ENCODE peak calls at places on chromosomes 7 and 10, in ten cellular contexts. One of them, this sample, is unnamed.

GRCh38 chr7:51139796-51140195 is 176.8 kb downstream of the COBL start:
- DNase-seq in stimulated activated CD4-positive, alpha-beta T cell treated with anti-CD3 and anti-CD28 coated beads, Interleukin-12 subunit alpha, Interleukin-12 subunit beta, amount 100 ng/mL, for 4 hours: no peak
- DNase-seq in activated T-cell treated with anti-CD3 and anti-CD28 coated beads for 1 hour: no peak
- DNase-seq in stomach: no peak
- DNase-seq in CD8-positive, alpha-beta T cell: no peak
- DNase-seq in activated effector memory CD4-positive, alpha-beta T cell treated with Interleukin-2 at 50 U/mL for 16 hours: no peak
- DNase-seq in EL: peak
- DNase-seq in cardiac muscle cell: no peak
- DNase-seq in ovary: no peak
- DNase-seq in NAMALWA: no peak
- DNase-seq in this sample: no peak

GRCh38 chr10:8444630-8445029 is 390.1 kb downstream of the GATA3 start:
- DNase-seq in cardiac muscle cell: peak
- DNase-seq in NAMALWA: no peak
- DNase-seq in activated T-cell treated with anti-CD3 and anti-CD28 coated beads for 1 hour: peak
- DNase-seq in CD8-positive, alpha-beta T cell: peak
- DNase-seq in stimulated activated CD4-positive, alpha-beta T cell treated with anti-CD3 and anti-CD28 coated beads, Interleukin-12 subunit alpha, Interleukin-12 subunit beta, amount 100 ng/mL, for 4 hours: peak
- DNase-seq in activated effector memory CD4-positive, alpha-beta T cell treated with Interleukin-2 at 50 U/mL for 16 hours: no peak
- DNase-seq in stomach: no peak
- DNase-seq in EL: no peak
- DNase-seq in ovary: no peak
- DNase-seq in this sample: peak

GRCh38 chr10:60733189-60733815 is 45.0 kb upstream of the CDK1 start:
- DNase-seq in CD8-positive, alpha-beta T cell: no peak
- DNase-seq in cardiac muscle cell: peak
- DNase-seq in stimulated activated CD4-positive, alpha-beta T cell treated with anti-CD3 and anti-CD28 coated beads, Interleukin-12 subunit alpha, Interleukin-12 subunit beta, amount 100 ng/mL, for 4 hours: peak
- DNase-seq in activated T-cell treated with anti-CD3 and anti-CD28 coated beads for 1 hour: peak
- DNase-seq in stomach: peak
- DNase-seq in activated effector memory CD4-positive, alpha-beta T cell treated with Interleukin-2 at 50 U/mL for 16 hours: peak
- DNase-seq in ovary: peak
- DNase-seq in NAMALWA: no peak
- DNase-seq in EL: peak
- DNase-seq in this sample: peak

GRCh38 chr10:85851300-85851699 is 515.3 kb downstream of the GRID1 start:
- DNase-seq in stimulated activated CD4-positive, alpha-beta T cell treated with anti-CD3 and anti-CD28 coated beads, Interleukin-12 subunit alpha, Interleukin-12 subunit beta, amount 100 ng/mL, for 4 hours: no peak
- DNase-seq in NAMALWA: no peak
- DNase-seq in activated T-cell treated with anti-CD3 and anti-CD28 coated beads for 1 hour: no peak
- DNase-seq in stomach: no peak
- DNase-seq in cardiac muscle cell: peak
- DNase-seq in activated effector memory CD4-positive, alpha-beta T cell treated with Interleukin-2 at 50 U/mL for 16 hours: no peak
- DNase-seq in ovary: no peak
- DNase-seq in CD8-positive, alpha-beta T cell: no peak
- DNase-seq in EL: peak
- DNase-seq in this sample: no peak

GRCh38 chr10:48608279-48608681 is 3.4 kb upstream of the ARHGAP22 start:
- DNase-seq in ovary: no peak
- DNase-seq in activated effector memory CD4-positive, alpha-beta T cell treated with Interleukin-2 at 50 U/mL for 16 hours: no peak
- DNase-seq in activated T-cell treated with anti-CD3 and anti-CD28 coated beads for 1 hour: peak
- DNase-seq in cardiac muscle cell: peak
- DNase-seq in stomach: peak
- DNase-seq in stimulated activated CD4-positive, alpha-beta T cell treated with anti-CD3 and anti-CD28 coated beads, Interleukin-12 subunit alpha, Interleukin-12 subunit beta, amount 100 ng/mL, for 4 hours: peak
- DNase-seq in EL: peak
- DNase-seq in CD8-positive, alpha-beta T cell: no peak
- DNase-seq in NAMALWA: peak
- DNase-seq in this sample: no peak

GRCh38 chr10:109650228-109650627 is 273.1 kb downstream of the XPNPEP1 start:
- DNase-seq in ovary: no peak
- DNase-seq in CD8-positive, alpha-beta T cell: no peak
- DNase-seq in EL: no peak
- DNase-seq in cardiac muscle cell: no peak
- DNase-seq in activated T-cell treated with anti-CD3 and anti-CD28 coated beads for 1 hour: no peak
- DNase-seq in stomach: no peak
- DNase-seq in NAMALWA: no peak
- DNase-seq in stimulated activated CD4-positive, alpha-beta T cell treated with anti-CD3 and anti-CD28 coated beads, Interleukin-12 subunit alpha, Interleukin-12 subunit beta, amount 100 ng/mL, for 4 hours: no peak
- DNase-seq in activated effector memory CD4-positive, alpha-beta T cell treated with Interleukin-2 at 50 U/mL for 16 hours: no peak
- DNase-seq in this sample: no peak

GRCh38 chr10:13668126-13668525 is 81.4 kb downstream of the PRPF18 start:
- DNase-seq in activated effector memory CD4-positive, alpha-beta T cell treated with Interleukin-2 at 50 U/mL for 16 hours: no peak
- DNase-seq in CD8-positive, alpha-beta T cell: no peak
- DNase-seq in stomach: no peak
- DNase-seq in activated T-cell treated with anti-CD3 and anti-CD28 coated beads for 1 hour: no peak
- DNase-seq in cardiac muscle cell: no peak
- DNase-seq in stimulated activated CD4-positive, alpha-beta T cell treated with anti-CD3 and anti-CD28 coated beads, Interleukin-12 subunit alpha, Interleukin-12 subunit beta, amount 100 ng/mL, for 4 hours: no peak
- DNase-seq in NAMALWA: no peak
- DNase-seq in EL: no peak
- DNase-seq in ovary: no peak
- DNase-seq in this sample: no peak

GRCh38 chr7:132251327-132251659 is 325.0 kb downstream of the PLXNA4 start:
- DNase-seq in cardiac muscle cell: peak
- DNase-seq in stomach: peak
- DNase-seq in EL: no peak
- DNase-seq in CD8-positive, alpha-beta T cell: no peak
- DNase-seq in activated effector memory CD4-positive, alpha-beta T cell treated with Interleukin-2 at 50 U/mL for 16 hours: no peak
- DNase-seq in NAMALWA: no peak
- DNase-seq in activated T-cell treated with anti-CD3 and anti-CD28 coated beads for 1 hour: no peak
- DNase-seq in stimulated activated CD4-positive, alpha-beta T cell treated with anti-CD3 and anti-CD28 coated beads, Interleukin-12 subunit alpha, Interleukin-12 subunit beta, amount 100 ng/mL, for 4 hours: no peak
- DNase-seq in ovary: peak
- DNase-seq in this sample: peak

GRCh38 chr7:105779856-105780815 is 96.3 kb downstream of the ATXN7L1 start:
- DNase-seq in EL: no peak
- DNase-seq in stomach: no peak
- DNase-seq in activated T-cell treated with anti-CD3 and anti-CD28 coated beads for 1 hour: no peak
- DNase-seq in activated effector memory CD4-positive, alpha-beta T cell treated with Interleukin-2 at 50 U/mL for 16 hours: no peak
- DNase-seq in cardiac muscle cell: no peak
- DNase-seq in CD8-positive, alpha-beta T cell: no peak
- DNase-seq in ovary: no peak
- DNase-seq in NAMALWA: no peak
- DNase-seq in stimulated activated CD4-positive, alpha-beta T cell treated with anti-CD3 and anti-CD28 coated beads, Interleukin-12 subunit alpha, Interleukin-12 subunit beta, amount 100 ng/mL, for 4 hours: no peak
- DNase-seq in this sample: no peak

GRCh38 chr10:124975977-124976514 is 34.1 kb downstream of the ZRANB1 start:
- DNase-seq in activated effector memory CD4-positive, alpha-beta T cell treated with Interleukin-2 at 50 U/mL for 16 hours: no peak
- DNase-seq in stimulated activated CD4-positive, alpha-beta T cell treated with anti-CD3 and anti-CD28 coated beads, Interleukin-12 subunit alpha, Interleukin-12 subunit beta, amount 100 ng/mL, for 4 hours: no peak
- DNase-seq in EL: peak
- DNase-seq in ovary: no peak
- DNase-seq in CD8-positive, alpha-beta T cell: no peak
- DNase-seq in cardiac muscle cell: peak
- DNase-seq in activated T-cell treated with anti-CD3 and anti-CD28 coated beads for 1 hour: no peak
- DNase-seq in NAMALWA: no peak
- DNase-seq in stomach: no peak
- DNase-seq in this sample: no peak

GRCh38 chr10:1354776-1355435 is 298.7 kb downstream of the WDR37 start:
- DNase-seq in EL: no peak
- DNase-seq in CD8-positive, alpha-beta T cell: no peak
- DNase-seq in activated T-cell treated with anti-CD3 and anti-CD28 coated beads for 1 hour: no peak
- DNase-seq in ovary: no peak
- DNase-seq in stimulated activated CD4-positive, alpha-beta T cell treated with anti-CD3 and anti-CD28 coated beads, Interleukin-12 subunit alpha, Interleukin-12 subunit beta, amount 100 ng/mL, for 4 hours: no peak
- DNase-seq in activated effector memory CD4-positive, alpha-beta T cell treated with Interleukin-2 at 50 U/mL for 16 hours: no peak
- DNase-seq in stomach: no peak
- DNase-seq in NAMALWA: no peak
- DNase-seq in cardiac muscle cell: no peak
- DNase-seq in this sample: no peak

GRCh38 chr7:47638679-47639306 is 56.9 kb upstream of the TNS3 start:
- DNase-seq in stimulated activated CD4-positive, alpha-beta T cell treated with anti-CD3 and anti-CD28 coated beads, Interleukin-12 subunit alpha, Interleukin-12 subunit beta, amount 100 ng/mL, for 4 hours: no peak
- DNase-seq in activated T-cell treated with anti-CD3 and anti-CD28 coated beads for 1 hour: no peak
- DNase-seq in CD8-positive, alpha-beta T cell: no peak
- DNase-seq in activated effector memory CD4-positive, alpha-beta T cell treated with Interleukin-2 at 50 U/mL for 16 hours: no peak
- DNase-seq in EL: no peak
- DNase-seq in stomach: peak
- DNase-seq in ovary: peak
- DNase-seq in NAMALWA: no peak
- DNase-seq in cardiac muscle cell: peak
- DNase-seq in this sample: no peak

GRCh38 chr10:70494966-70495365 is 16.4 kb downstream of the PALD1 start:
- DNase-seq in stimulated activated CD4-positive, alpha-beta T cell treated with anti-CD3 and anti-CD28 coated beads, Interleukin-12 subunit alpha, Interleukin-12 subunit beta, amount 100 ng/mL, for 4 hours: no peak
- DNase-seq in cardiac muscle cell: no peak
- DNase-seq in stomach: peak
- DNase-seq in ovary: no peak
- DNase-seq in EL: peak
- DNase-seq in NAMALWA: no peak
- DNase-seq in activated T-cell treated with anti-CD3 and anti-CD28 coated beads for 1 hour: no peak
- DNase-seq in activated effector memory CD4-positive, alpha-beta T cell treated with Interleukin-2 at 50 U/mL for 16 hours: no peak
- DNase-seq in CD8-positive, alpha-beta T cell: no peak
- DNase-seq in this sample: no peak

GRCh38 chr10:122029503-122030199 is 40.7 kb downstream of the TACC2 start:
- DNase-seq in CD8-positive, alpha-beta T cell: no peak
- DNase-seq in NAMALWA: no peak
- DNase-seq in activated T-cell treated with anti-CD3 and anti-CD28 coated beads for 1 hour: no peak
- DNase-seq in stomach: peak
- DNase-seq in stimulated activated CD4-positive, alpha-beta T cell treated with anti-CD3 and anti-CD28 coated beads, Interleukin-12 subunit alpha, Interleukin-12 subunit beta, amount 100 ng/mL, for 4 hours: no peak
- DNase-seq in EL: no peak
- DNase-seq in activated effector memory CD4-positive, alpha-beta T cell treated with Interleukin-2 at 50 U/mL for 16 hours: no peak
- DNase-seq in cardiac muscle cell: no peak
- DNase-seq in ovary: no peak
- DNase-seq in this sample: no peak

GRCh38 chr7:77368974-77369373 is 47.2 kb downstream of the GSAP start:
- DNase-seq in cardiac muscle cell: peak
- DNase-seq in ovary: no peak
- DNase-seq in CD8-positive, alpha-beta T cell: no peak
- DNase-seq in activated effector memory CD4-positive, alpha-beta T cell treated with Interleukin-2 at 50 U/mL for 16 hours: no peak
- DNase-seq in stomach: no peak
- DNase-seq in activated T-cell treated with anti-CD3 and anti-CD28 coated beads for 1 hour: no peak
- DNase-seq in NAMALWA: peak
- DNase-seq in stimulated activated CD4-positive, alpha-beta T cell treated with anti-CD3 and anti-CD28 coated beads, Interleukin-12 subunit alpha, Interleukin-12 subunit beta, amount 100 ng/mL, for 4 hours: no peak
- DNase-seq in EL: no peak
- DNase-seq in this sample: no peak